ENCODE peak calls at places on chromosomes 11 and 22, in five cellular contexts. One of them, this sample, is unnamed.

GRCh38 chr22:30337461-30337778 is 10.7 kb upstream of the TBC1D10A start:
- DNase-seq in cardiac muscle cell: no peak
- DNase-seq in AG10803: no peak
- DNase-seq in pancreas: no peak
- DNase-seq in CD8-positive, alpha-beta T cell: no peak
- DNase-seq in this sample: no peak

GRCh38 chr11:16186680-16187079 is 169.7 kb downstream of the SOX6 start:
- DNase-seq in cardiac muscle cell: no peak
- DNase-seq in AG10803: no peak
- DNase-seq in pancreas: peak; percentile 3
- DNase-seq in CD8-positive, alpha-beta T cell: no peak
- DNase-seq in this sample: no peak

GRCh38 chr11:3074912-3075589 is 17.8 kb upstream of the CARS1 start:
- DNase-seq in cardiac muscle cell: no peak
- DNase-seq in AG10803: no peak
- DNase-seq in pancreas: peak; percentile 92
- DNase-seq in CD8-positive, alpha-beta T cell: no peak
- DNase-seq in this sample: no peak

GRCh38 chr11:96259053-96259837 is 83.8 kb downstream of the MAML2 start:
- DNase-seq in cardiac muscle cell: peak; percentile 73
- DNase-seq in AG10803: peak; percentile 80
- DNase-seq in pancreas: no peak
- DNase-seq in CD8-positive, alpha-beta T cell: no peak
- DNase-seq in this sample: peak; percentile 75

GRCh38 chr22:30087611-30088010 is 7.3 kb downstream of the HORMAD2 start:
- DNase-seq in cardiac muscle cell: no peak
- DNase-seq in AG10803: no peak
- DNase-seq in pancreas: no peak
- DNase-seq in CD8-positive, alpha-beta T cell: no peak
- DNase-seq in this sample: no peak

GRCh38 chr22:47060718-47061117 is 298.3 kb downstream of the TBC1D22A start:
- DNase-seq in cardiac muscle cell: no peak
- DNase-seq in AG10803: no peak
- DNase-seq in pancreas: no peak
- DNase-seq in CD8-positive, alpha-beta T cell: no peak
- DNase-seq in this sample: no peak

GRCh38 chr11:62705401-62705800 is 1.8 kb downstream of the BSCL2 start:
- DNase-seq in cardiac muscle cell: no peak
- DNase-seq in AG10803: no peak
- DNase-seq in pancreas: peak; percentile 57
- DNase-seq in CD8-positive, alpha-beta T cell: no peak
- DNase-seq in this sample: no peak

GRCh38 chr11:76578655-76579046 is 91.9 kb downstream of the LRRC32 start:
- DNase-seq in cardiac muscle cell: no peak
- DNase-seq in AG10803: no peak
- DNase-seq in pancreas: no peak
- DNase-seq in CD8-positive, alpha-beta T cell: no peak
- DNase-seq in this sample: no peak

GRCh38 chr22:47276219-47276843 is 513.9 kb downstream of the TBC1D22A start:
- DNase-seq in cardiac muscle cell: peak; percentile 1
- DNase-seq in AG10803: no peak
- DNase-seq in pancreas: no peak
- DNase-seq in CD8-positive, alpha-beta T cell: no peak
- DNase-seq in this sample: peak; percentile 55

GRCh38 chr22:31055322-31056159 is 25.6 kb upstream of the SMTN start:
- DNase-seq in cardiac muscle cell: peak; percentile 99
- DNase-seq in AG10803: peak; percentile 96
- DNase-seq in pancreas: peak; percentile 80
- DNase-seq in CD8-positive, alpha-beta T cell: no peak
- DNase-seq in this sample: peak; percentile 99

GRCh38 chr22:30404307-30404706 is 7.5 kb downstream of the SEC14L2 start:
- DNase-seq in cardiac muscle cell: no peak
- DNase-seq in AG10803: no peak
- DNase-seq in pancreas: no peak
- DNase-seq in CD8-positive, alpha-beta T cell: no peak
- DNase-seq in this sample: no peak

GRCh38 chr11:15941206-15941770 is 415.1 kb downstream of the SOX6 start:
- DNase-seq in cardiac muscle cell: peak; percentile 66
- DNase-seq in AG10803: peak; percentile 43
- DNase-seq in pancreas: no peak
- DNase-seq in CD8-positive, alpha-beta T cell: no peak
- DNase-seq in this sample: peak; percentile 33

GRCh38 chr22:50611341-50612060 is 10.9 kb downstream of the MAPK8IP2 start:
- DNase-seq in cardiac muscle cell: no peak
- DNase-seq in AG10803: no peak
- DNase-seq in pancreas: no peak
- DNase-seq in CD8-positive, alpha-beta T cell: no peak
- DNase-seq in this sample: no peak

GRCh38 chr22:28254396-28254795 is 335.3 kb upstream of the PITPNB start:
- DNase-seq in cardiac muscle cell: no peak
- DNase-seq in AG10803: no peak
- DNase-seq in pancreas: no peak
- DNase-seq in CD8-positive, alpha-beta T cell: no peak
- DNase-seq in this sample: no peak

GRCh38 chr11:9210922-9211320 is 54.2 kb downstream of the DENND5A start:
- DNase-seq in cardiac muscle cell: peak; percentile 43
- DNase-seq in AG10803: peak; percentile 57
- DNase-seq in pancreas: no peak
- DNase-seq in CD8-positive, alpha-beta T cell: no peak
- DNase-seq in this sample: no peak

GRCh38 chr11:128284634-128285033 is 302.7 kb downstream of the ETS1 start:
- DNase-seq in cardiac muscle cell: no peak
- DNase-seq in AG10803: no peak
- DNase-seq in pancreas: no peak
- DNase-seq in CD8-positive, alpha-beta T cell: no peak
- DNase-seq in this sample: no peak

GRCh38 chr11:118223576-118223975 is 1.2 kb downstream of the JAML start:
- DNase-seq in cardiac muscle cell: no peak
- DNase-seq in AG10803: no peak
- DNase-seq in pancreas: no peak
- DNase-seq in CD8-positive, alpha-beta T cell: no peak
- DNase-seq in this sample: no peak

GRCh38 chr11:118226294-118226693 is 1.5 kb upstream of the JAML start:
- DNase-seq in cardiac muscle cell: no peak
- DNase-seq in AG10803: peak; percentile 6
- DNase-seq in pancreas: no peak
- DNase-seq in CD8-positive, alpha-beta T cell: no peak
- DNase-seq in this sample: no peak

GRCh38 chr11:118226781-118227180 is 2.0 kb upstream of the JAML start:
- DNase-seq in cardiac muscle cell: no peak
- DNase-seq in AG10803: no peak
- DNase-seq in pancreas: no peak
- DNase-seq in CD8-positive, alpha-beta T cell: no peak
- DNase-seq in this sample: no peak

GRCh38 chr11:118223992-118224391 is 819 bp downstream of the JAML start:
- DNase-seq in cardiac muscle cell: no peak
- DNase-seq in AG10803: no peak
- DNase-seq in pancreas: no peak
- DNase-seq in CD8-positive, alpha-beta T cell: no peak
- DNase-seq in this sample: no peak

DNA sequence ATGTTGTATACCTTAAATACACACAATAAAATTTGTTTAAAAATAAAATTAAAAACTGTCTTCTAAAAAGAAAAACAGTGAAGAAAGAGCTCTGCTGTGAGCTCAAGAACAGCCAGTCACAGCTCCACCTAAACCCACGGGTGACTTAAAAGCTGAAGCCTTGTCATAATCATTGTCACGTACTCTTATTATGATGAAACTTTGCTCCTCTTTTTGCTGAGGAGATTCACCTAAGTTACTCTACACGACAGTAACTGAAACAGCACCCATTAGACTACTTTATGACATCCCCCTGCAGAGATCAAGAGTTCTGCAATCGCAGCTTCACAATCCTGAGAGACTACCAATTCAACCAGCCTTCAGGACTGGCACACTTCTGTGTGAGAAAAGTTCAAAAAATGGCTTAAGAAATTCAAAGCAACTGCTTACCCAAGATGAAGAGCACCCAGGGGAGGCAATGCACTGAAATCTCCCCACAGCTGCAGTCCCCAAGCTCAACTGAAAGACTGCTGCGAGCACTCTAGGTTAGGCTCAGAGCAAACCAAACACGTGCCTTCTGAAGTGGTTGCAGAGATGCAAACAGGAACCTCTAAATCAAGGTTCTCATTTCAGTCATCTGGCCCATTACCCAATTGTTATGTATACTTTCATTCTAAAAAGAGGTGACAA is at the start of gene JAML:
- DNase-seq in cardiac muscle cell: no peak
- DNase-seq in AG10803: no peak
- DNase-seq in pancreas: no peak
- DNase-seq in CD8-positive, alpha-beta T cell: peak; percentile 52
- DNase-seq in this sample: no peak
- H3K4me3 ChIP-seq in cardiac muscle cell: no peak within 1 kb of the TSS
- H3K4me3 ChIP-seq in AG10803: no peak within 1 kb of the TSS
- H3K4me3 ChIP-seq in pancreas: peak within 1 kb of the TSS; percentile 28
- H3K4me3 ChIP-seq in CD8-positive, alpha-beta T cell: peak within 1 kb of the TSS; percentile 53
- H3K4me3 ChIP-seq in this sample: no peak within 1 kb of the TSS

DNA sequence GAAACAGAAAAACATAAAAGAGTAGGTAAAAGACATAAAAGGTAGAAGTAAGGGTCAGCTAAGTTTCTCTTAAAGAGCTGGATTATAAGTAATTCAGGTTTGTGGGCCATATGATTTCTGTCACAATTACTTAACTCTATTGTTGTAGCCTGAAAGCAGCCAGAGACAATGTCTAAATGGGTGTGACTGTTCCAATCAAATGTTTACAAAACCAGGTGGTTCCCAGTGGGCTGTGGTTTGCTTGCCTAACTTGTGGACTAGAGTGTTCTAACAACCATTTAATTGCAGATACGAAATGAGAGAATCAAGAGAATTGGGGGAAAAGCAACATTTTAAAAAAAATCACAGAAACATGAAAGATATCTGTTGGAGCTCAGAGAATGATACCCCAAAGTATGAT is 22.6 kb downstream of the OR6M1 start:
- DNase-seq in cardiac muscle cell: no peak
- DNase-seq in AG10803: no peak
- DNase-seq in pancreas: no peak
- DNase-seq in CD8-positive, alpha-beta T cell: no peak
- DNase-seq in this sample: no peak
- TF ChIP-seq CTCF in cardiac muscle cell: no peak
- TF ChIP-seq CTCF in AG10803: no peak
- TF ChIP-seq CTCF in pancreas: no peak
- TF ChIP-seq CTCF in CD8-positive, alpha-beta T cell: no peak
- TF ChIP-seq CTCF in this sample: no peak

GRCh38 chr11:122743949-122744876 is 88.7 kb downstream of the UBASH3B start:
- DNase-seq in cardiac muscle cell: no peak
- DNase-seq in AG10803: peak; percentile 39
- DNase-seq in pancreas: no peak
- DNase-seq in CD8-positive, alpha-beta T cell: peak; percentile 64
- DNase-seq in this sample: no peak

GRCh38 chr11:122747358-122747757 is 90.9 kb upstream of the CRTAM start:
- DNase-seq in cardiac muscle cell: no peak
- DNase-seq in AG10803: no peak
- DNase-seq in pancreas: no peak
- DNase-seq in CD8-positive, alpha-beta T cell: no peak
- DNase-seq in this sample: peak; percentile 26

GRCh38 chr11:122746611-122747305 is 91.2 kb downstream of the UBASH3B start:
- DNase-seq in cardiac muscle cell: no peak
- DNase-seq in AG10803: no peak
- DNase-seq in pancreas: no peak
- DNase-seq in CD8-positive, alpha-beta T cell: no peak
- DNase-seq in this sample: no peak

GRCh38 chr11:122745111-122745510 is 89.6 kb downstream of the UBASH3B start:
- DNase-seq in cardiac muscle cell: no peak
- DNase-seq in AG10803: no peak
- DNase-seq in pancreas: no peak
- DNase-seq in CD8-positive, alpha-beta T cell: no peak
- DNase-seq in this sample: peak; percentile 57

DNA sequence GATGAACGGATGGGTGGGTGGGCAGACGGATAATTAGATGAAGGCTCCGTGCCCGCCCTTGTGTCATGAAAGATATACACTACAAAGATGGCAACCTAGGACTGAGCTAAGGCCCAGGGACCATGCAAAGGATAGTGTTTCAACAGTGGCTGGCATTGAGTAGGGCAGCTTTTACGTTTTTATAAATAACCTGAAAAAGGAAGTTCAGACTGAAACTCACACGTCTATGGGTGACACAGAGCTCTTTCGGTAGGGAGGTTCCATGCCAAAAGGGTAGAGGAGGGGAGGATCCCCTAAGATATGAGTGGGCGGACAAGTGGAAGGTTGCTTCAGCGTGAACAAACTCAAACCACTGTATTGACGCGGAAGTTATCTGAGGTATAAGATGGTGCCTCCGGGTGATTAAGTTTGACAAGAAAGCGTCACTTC is 90.5 kb downstream of the UBASH3B start:
- DNase-seq in cardiac muscle cell: no peak
- DNase-seq in AG10803: no peak
- DNase-seq in pancreas: no peak
- DNase-seq in CD8-positive, alpha-beta T cell: peak; percentile 39
- DNase-seq in this sample: no peak
- H3K4me3 ChIP-seq in cardiac muscle cell: no peak overlapping the region
- H3K4me3 ChIP-seq in AG10803: no peak overlapping the region
- H3K4me3 ChIP-seq in pancreas: no peak overlapping the region
- H3K4me3 ChIP-seq in CD8-positive, alpha-beta T cell: no peak overlapping the region
- H3K4me3 ChIP-seq in this sample: no peak overlapping the region

GRCh38 chr22:37310075-37310606 is 27.8 kb downstream of the CYTH4 start:
- DNase-seq in cardiac muscle cell: no peak
- DNase-seq in AG10803: no peak
- DNase-seq in pancreas: no peak
- DNase-seq in CD8-positive, alpha-beta T cell: no peak
- DNase-seq in this sample: no peak
- TF ChIP-seq CTCF in cardiac muscle cell: no peak
- TF ChIP-seq CTCF in AG10803: no peak
- TF ChIP-seq CTCF in pancreas: no peak
- TF ChIP-seq CTCF in CD8-positive, alpha-beta T cell: no peak
- TF ChIP-seq CTCF in this sample: no peak